ENCODE peak calls at places on chromosomes 13 and 19, in six cellular contexts. I is fibroblast of the aortic adventitia, G is ovary, B is stromal cell of bone marrow, Y is M059J, T is thoracic aorta. H is an unnamed sample.

GRCh38 chr13:22168437-22168836 is 497.6 kb downstream of the FGF9 start:
- DNase-seq in I (no peak), B (no peak), T (no peak), G (no peak), Y (no peak), H (no peak)

GRCh38 chr19:49080392-49080791 is 4.9 kb upstream of the SNRNP70 start:
- DNase-seq in I (no peak), T (no peak), G (no peak), Y (no peak), B (no peak), H (no peak)

GRCh38 chr19:13505761-13506549 is at the start of gene CACNA1A:
- DNase-seq in I (peak; percentile 6), T (no peak), G (no peak), Y (no peak), B (no peak), H (no peak)

GRCh38 chr13:94479559-94480095 is at the start of gene DCT:
- DNase-seq in B (no peak), I (no peak), Y (no peak), G (no peak), T (no peak), H (no peak)

GRCh38 chr13:44918323-44919102 is 70.8 kb downstream of the NUFIP1 start:
- DNase-seq in T (peak; percentile 78), G (peak; percentile 89), B (peak; percentile 92), Y (peak; percentile 96), I (peak; percentile 96), H (peak; percentile 89)

GRCh38 chr13:26785845-26786630 is 25.5 kb upstream of the GPR12 start:
- DNase-seq in Y (peak; percentile 30), B (no peak), T (no peak), G (no peak), I (peak; percentile 2), H (no peak)

GRCh38 chr19:35142531-35143230 is 374 bp upstream of the FXYD7 start:
- DNase-seq in B (no peak), I (no peak), T (no peak), G (no peak), Y (no peak), H (no peak)

GRCh38 chr19:33812388-33813330 is 16.0 kb downstream of the KCTD15 start:
- DNase-seq in Y (no peak), B (no peak), G (no peak), T (no peak), I (no peak), H (no peak)

GRCh38 chr13:19182536-19182935 is 912 bp upstream of the TUBA3C start:
- DNase-seq in Y (no peak), G (no peak), I (no peak), B (no peak), T (no peak), H (no peak)

GRCh38 chr13:23672616-23673015 is 102.4 kb downstream of the TNFRSF19 start:
- DNase-seq in Y (no peak), I (no peak), G (no peak), T (no peak), B (no peak), H (no peak)

GRCh38 chr19:12790628-12791344 is 500 bp upstream of the JUNB start:
- DNase-seq in B (no peak), I (no peak), G (no peak), T (no peak), Y (no peak), H (no peak)

GRCh38 chr13:105464249-105464648 is 1071.2 kb downstream of the EFNB2 start:
- DNase-seq in Y (peak; percentile 48), B (no peak), T (no peak), G (no peak), I (no peak), H (no peak)

GRCh38 chr13:89746554-89746953 is 1600.9 kb upstream of the MIR17HG start:
- DNase-seq in T (no peak), B (no peak), I (no peak), G (no peak), Y (no peak), H (no peak)

GRCh38 chr13:36130542-36131214 is 504 bp downstream of the DCLK1 start:
- DNase-seq in B (no peak), I (peak; percentile 35), G (peak; percentile 22), T (no peak), Y (peak; percentile 36), H (peak; percentile 22)

GRCh38 chr13:50129923-50130685 is 114.9 kb downstream of the KCNRG start:
- DNase-seq in Y (peak; percentile 55), G (no peak), T (no peak), I (peak; percentile 49), B (peak; percentile 47), H (peak; percentile 59)

GRCh38 chr19:5287066-5287465 is 53.5 kb downstream of the PTPRS start:
- DNase-seq in G (no peak), Y (peak; percentile 75), B (no peak), I (no peak), T (no peak), H (no peak)

GRCh38 chr13:27006519-27007161 is 165.0 kb downstream of the USP12 start:
- DNase-seq in B (no peak), Y (no peak), I (peak; percentile 23), T (no peak), G (no peak), H (no peak)

GRCh38 chr19:52270266-52270885 is 989 bp downstream of the ZNF766 start:
- DNase-seq in T (no peak), Y (peak; percentile 15), I (no peak), B (no peak), G (no peak), H (no peak)

GRCh38 chr13:50911051-50911690 is 1.6 kb downstream of the RNASEH2B start:
- DNase-seq in Y (peak; percentile 20), G (no peak), I (peak; percentile 16), T (no peak), B (no peak), H (no peak)

GRCh38 chr13:114260818-114261217 is 20.6 kb upstream of the UPF3A start:
- DNase-seq in B (no peak), T (no peak), G (no peak), Y (no peak), I (no peak), H (no peak)

GRCh38 chr13:30429721-30430694 is 7.7 kb downstream of the UBE2L5 start:
- DNase-seq in I (peak; percentile 87), Y (peak; percentile 91), T (no peak), G (no peak), B (peak; percentile 83), H (peak; percentile 65)

GRCh38 chr19:35090160-35090794 is 25.3 kb upstream of the FXYD3 start:
- DNase-seq in I (peak; percentile 64), Y (peak; percentile 56), G (peak; percentile 40), B (peak; percentile 33), T (no peak), H (peak; percentile 29)

GRCh38 chr19:5057860-5058259 is 88.9 kb downstream of the KDM4B start:
- DNase-seq in I (peak; percentile 23), G (no peak), Y (peak; percentile 31), B (no peak), T (no peak), H (no peak)

GRCh38 chr13:28355822-28356371 is 139.0 kb downstream of the FLT1 start:
- DNase-seq in T (no peak), I (peak; percentile 60), Y (peak; percentile 73), B (peak; percentile 54), G (no peak), H (no peak)

GRCh38 chr19:8935460-8935859 is 74.7 kb downstream of the MUC16 start:
- DNase-seq in T (no peak), Y (peak; percentile 56), B (no peak), G (no peak), I (no peak), H (no peak)

GRCh38 chr19:16514383-16515019 is 18.3 kb downstream of the C19orf44 start:
- DNase-seq in G (no peak), T (no peak), Y (no peak), I (no peak), B (no peak), H (no peak)

GRCh38 chr19:19297759-19298158 is 22.6 kb downstream of the SUGP1 start:
- DNase-seq in Y (no peak), B (no peak), G (no peak), T (no peak), I (no peak), H (no peak)

GRCh38 chr19:996051-996838 is 4.0 kb upstream of the GRIN3B start:
- DNase-seq in B (no peak), I (peak; percentile 50), T (no peak), G (no peak), Y (peak; percentile 72), H (peak; percentile 43)

GRCh38 chr19:1632462-1633268 is 19.8 kb downstream of the TCF3 start:
- DNase-seq in Y (no peak), I (no peak), G (no peak), T (no peak), B (no peak), H (no peak)

GRCh38 chr19:48715276-48715675 is 4.2 kb downstream of the MAMSTR start:
- DNase-seq in I (no peak), Y (no peak), G (peak; percentile 48), T (no peak), B (no peak), H (no peak)

GRCh38 chr13:24038405-24038804 is 122.1 kb upstream of the SPATA13 start:
- DNase-seq in Y (peak; percentile 72), I (no peak), B (no peak), G (no peak), T (no peak), H (no peak)

GRCh38 chr13:106095406-106095805 is 440.1 kb downstream of the EFNB2 start:
- DNase-seq in B (no peak), G (no peak), T (no peak), I (no peak), Y (no peak), H (no peak)

GRCh38 chr19:57814505-57815246 is at the start of gene ZNF552:
- DNase-seq in T (peak; percentile 69), I (peak; percentile 92), G (peak; percentile 75), B (peak; percentile 91), Y (peak; percentile 76), H (peak; percentile 85)

GRCh38 chr19:6610934-6611370 is 20.0 kb upstream of the CD70 start:
- DNase-seq in T (no peak), B (peak; percentile 99), I (peak; percentile 99), Y (peak; percentile 98), G (no peak), H (no peak)

GRCh38 chr19:778910-779653 is 18.2 kb upstream of the PTBP1 start:
- DNase-seq in I (peak; percentile 96), G (peak; percentile 45), T (no peak), Y (peak; percentile 95), B (peak; percentile 96), H (peak; percentile 49)

GRCh38 chr19:45473366-45474190 is 5.8 kb downstream of the FOSB start:
- DNase-seq in G (no peak), Y (peak; percentile 46), T (no peak), B (no peak), I (no peak), H (no peak)

GRCh38 chr19:30593358-30593757 is 221.2 kb downstream of the ZNF536 start:
- DNase-seq in B (no peak), G (no peak), T (peak; percentile 4), Y (no peak), I (no peak), H (no peak)

GRCh38 chr13:52925221-52925620 is 76.8 kb upstream of the PCDH8 start:
- DNase-seq in B (no peak), T (no peak), I (no peak), G (no peak), Y (no peak), H (no peak)

GRCh38 chr19:7533281-7533819 is 2.2 kb upstream of the PNPLA6 start:
- DNase-seq in I (peak; percentile 74), T (no peak), B (peak; percentile 47), Y (no peak), G (peak; percentile 83), H (peak; percentile 82)

H was measured in uterus.